ENCODE peak calls at places on chromosomes 1 and 21, in ten cellular contexts. One of them, this sample, is unnamed.
A peak's percentile ranks its signal among the peaks of the same experiment; 100 is the strongest.

GRCh38 chr1:198922638-198923430 is 284.0 kb downstream of the PTPRC start:
- DNase-seq in ovary: no peak
- DNase-seq in CD8-positive, alpha-beta T cell: no peak
- DNase-seq in adrenal gland: no peak
- DNase-seq in GM23338: no peak
- DNase-seq in lower lobe of right lung: no peak
- DNase-seq in IMR-90: no peak
- DNase-seq in HepG2: no peak
- DNase-seq in K562: no peak
- DNase-seq in tibial artery: no peak
- DNase-seq in this sample: no peak

GRCh38 chr1:81998165-81998564 is 197.4 kb downstream of the ADGRL2 start:
- DNase-seq in ovary: no peak
- DNase-seq in CD8-positive, alpha-beta T cell: no peak
- DNase-seq in adrenal gland: peak; percentile 31
- DNase-seq in GM23338: no peak
- DNase-seq in lower lobe of right lung: no peak
- DNase-seq in IMR-90: no peak
- DNase-seq in HepG2: no peak
- DNase-seq in K562: no peak
- DNase-seq in tibial artery: no peak
- DNase-seq in this sample: no peak

GRCh38 chr1:175137369-175137768 is 55.2 kb downstream of the KIAA0040 start:
- DNase-seq in ovary: no peak
- DNase-seq in CD8-positive, alpha-beta T cell: no peak
- DNase-seq in adrenal gland: no peak
- DNase-seq in GM23338: no peak
- DNase-seq in lower lobe of right lung: no peak
- DNase-seq in IMR-90: no peak
- DNase-seq in HepG2: no peak
- DNase-seq in K562: no peak
- DNase-seq in tibial artery: no peak
- DNase-seq in this sample: peak; percentile 7

GRCh38 chr21:43193651-43194302 is 25.0 kb downstream of the CRYAA start:
- DNase-seq in ovary: no peak
- DNase-seq in CD8-positive, alpha-beta T cell: no peak
- DNase-seq in adrenal gland: peak; percentile 34
- DNase-seq in GM23338: no peak
- DNase-seq in lower lobe of right lung: no peak
- DNase-seq in IMR-90: peak; percentile 89
- DNase-seq in HepG2: no peak
- DNase-seq in K562: no peak
- DNase-seq in tibial artery: peak; percentile 56
- DNase-seq in this sample: no peak

GRCh38 chr21:39756285-39756684 is 11.3 kb downstream of the IGSF5 start:
- DNase-seq in ovary: no peak
- DNase-seq in CD8-positive, alpha-beta T cell: no peak
- DNase-seq in adrenal gland: no peak
- DNase-seq in GM23338: no peak
- DNase-seq in lower lobe of right lung: no peak
- DNase-seq in IMR-90: no peak
- DNase-seq in HepG2: no peak
- DNase-seq in K562: no peak
- DNase-seq in tibial artery: no peak
- DNase-seq in this sample: no peak

GRCh38 chr1:178862416-178862815 is 8.5 kb downstream of the ANGPTL1 start:
- DNase-seq in ovary: no peak
- DNase-seq in CD8-positive, alpha-beta T cell: no peak
- DNase-seq in adrenal gland: no peak
- DNase-seq in GM23338: no peak
- DNase-seq in lower lobe of right lung: no peak
- DNase-seq in IMR-90: no peak
- DNase-seq in HepG2: no peak
- DNase-seq in K562: no peak
- DNase-seq in tibial artery: no peak
- DNase-seq in this sample: no peak

GRCh38 chr1:111948209-111949131 is 41.0 kb downstream of the KCND3 start:
- DNase-seq in ovary: no peak
- DNase-seq in CD8-positive, alpha-beta T cell: no peak
- DNase-seq in adrenal gland: peak; percentile 23
- DNase-seq in GM23338: no peak
- DNase-seq in lower lobe of right lung: no peak
- DNase-seq in IMR-90: no peak
- DNase-seq in HepG2: no peak
- DNase-seq in K562: no peak
- DNase-seq in tibial artery: no peak
- DNase-seq in this sample: no peak

GRCh38 chr1:28062806-28063205 is 25.6 kb downstream of the EYA3 start:
- DNase-seq in ovary: no peak
- DNase-seq in CD8-positive, alpha-beta T cell: no peak
- DNase-seq in adrenal gland: peak; percentile 39
- DNase-seq in GM23338: no peak
- DNase-seq in lower lobe of right lung: no peak
- DNase-seq in IMR-90: no peak
- DNase-seq in HepG2: no peak
- DNase-seq in K562: no peak
- DNase-seq in tibial artery: no peak
- DNase-seq in this sample: no peak

DNA sequence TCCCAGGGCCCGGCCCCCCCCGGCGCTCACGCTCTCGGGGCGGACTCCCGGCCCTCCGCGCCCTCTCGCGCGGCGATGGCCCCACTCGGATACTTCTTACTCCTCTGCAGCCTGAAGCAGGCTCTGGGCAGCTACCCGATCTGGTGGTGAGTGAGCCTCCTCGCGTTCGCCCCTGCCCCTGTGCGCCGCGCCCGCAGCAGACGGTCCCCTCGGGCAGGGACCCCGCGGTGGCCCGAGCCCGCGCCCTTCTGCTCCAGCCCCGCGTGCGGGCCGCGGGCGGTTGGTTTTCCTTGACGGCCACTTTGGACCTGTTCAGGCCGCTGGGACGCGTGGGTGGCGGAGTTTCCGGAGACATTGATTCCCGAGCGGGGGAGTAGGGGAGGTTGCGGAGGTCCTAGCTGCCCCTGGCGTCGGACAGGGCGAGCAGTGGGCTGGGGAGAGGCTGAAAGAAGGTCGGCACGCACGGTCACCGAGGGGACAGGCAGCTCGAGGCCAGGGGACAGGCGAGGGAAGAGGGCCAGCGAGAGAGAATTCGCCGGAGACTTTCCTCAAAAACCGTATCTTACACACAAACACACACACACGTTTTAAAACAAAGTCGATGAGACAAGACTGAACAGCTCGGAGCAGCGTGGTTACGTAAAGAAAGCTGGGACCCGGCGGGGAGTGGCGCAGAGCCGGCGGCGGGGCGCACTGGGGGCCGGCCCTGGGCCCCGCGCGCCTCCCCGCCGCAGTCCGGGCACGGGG is 429 bp downstream of the WNT3A start:
- DNase-seq in ovary: no peak
- DNase-seq in CD8-positive, alpha-beta T cell: no peak
- DNase-seq in adrenal gland: no peak
- DNase-seq in GM23338: peak; percentile 37
- DNase-seq in lower lobe of right lung: no peak
- DNase-seq in IMR-90: no peak
- DNase-seq in HepG2: no peak
- DNase-seq in K562: peak; percentile 12
- DNase-seq in tibial artery: peak; percentile 53
- DNase-seq in this sample: peak; percentile 12
- H3K27me3 ChIP-seq in ovary: no peaks in the 10 kb centered on the region
- H3K27me3 ChIP-seq in CD8-positive, alpha-beta T cell: peaks cover 13% of the 10 kb centered on the region
- H3K27me3 ChIP-seq in adrenal gland: peaks cover 50% of the 10 kb centered on the region
- H3K27me3 ChIP-seq in GM23338: peaks cover 98% of the 10 kb centered on the region
- H3K27me3 ChIP-seq in lower lobe of right lung: peaks cover 66% of the 10 kb centered on the region
- H3K27me3 ChIP-seq in IMR-90: peaks cover 73% of the 10 kb centered on the region
- H3K27me3 ChIP-seq in HepG2: peaks cover 74% of the 10 kb centered on the region
- H3K27me3 ChIP-seq in K562: peaks cover 86% of the 10 kb centered on the region
- H3K27me3 ChIP-seq in tibial artery: peaks cover 74% of the 10 kb centered on the region
- H3K27me3 ChIP-seq in this sample: peaks cover 90% of the 10 kb centered on the region

DNA sequence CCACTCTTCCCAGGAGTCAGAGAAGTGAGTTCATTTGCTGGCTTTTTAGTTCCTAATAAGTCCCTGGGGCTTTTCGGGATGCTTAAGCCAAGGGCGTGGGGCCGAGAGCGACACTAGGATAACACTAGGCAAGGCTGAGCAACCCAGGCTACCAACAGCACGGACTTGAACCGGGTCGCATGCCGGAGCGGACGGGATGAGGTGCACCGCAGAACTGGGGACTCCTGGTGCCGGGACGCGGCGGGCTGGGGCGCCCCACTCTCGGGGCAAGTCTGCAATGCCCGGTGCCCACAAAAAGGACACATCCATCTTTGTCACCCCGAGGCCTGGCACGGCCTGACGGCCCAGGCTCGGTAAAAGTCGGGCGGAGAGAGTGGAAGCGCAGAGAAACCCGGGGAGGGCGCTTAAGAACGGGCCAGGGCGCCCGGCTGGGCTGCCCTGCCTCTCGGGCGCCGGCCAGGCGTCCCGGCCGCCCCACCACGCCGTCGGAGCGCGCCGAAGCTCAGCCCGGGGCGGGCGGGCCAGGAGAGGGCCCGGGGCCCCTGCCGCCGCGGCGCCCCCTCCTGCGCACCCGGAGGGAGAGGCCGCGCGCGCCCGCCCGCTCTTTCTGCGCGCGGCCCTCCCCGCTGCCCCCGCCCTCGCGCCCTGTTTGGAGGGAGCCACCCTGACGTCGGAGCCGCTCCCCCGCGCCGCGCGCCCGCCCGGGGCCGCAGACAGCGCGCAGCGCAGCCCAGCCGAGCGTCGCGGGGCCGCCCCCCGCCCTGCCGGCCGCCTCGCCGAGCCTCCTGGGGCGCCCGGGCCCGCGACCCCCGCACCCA is at the start of gene NBL1:
- DNase-seq in ovary: peak; percentile 88
- DNase-seq in CD8-positive, alpha-beta T cell: peak; percentile 63
- DNase-seq in adrenal gland: no peak
- DNase-seq in GM23338: peak; percentile 65
- DNase-seq in lower lobe of right lung: no peak
- DNase-seq in IMR-90: peak; percentile 54
- DNase-seq in HepG2: no peak
- DNase-seq in K562: peak; percentile 92
- DNase-seq in tibial artery: peak; percentile 89
- DNase-seq in this sample: peak; percentile 55
- H3K27me3 ChIP-seq in ovary: no peaks in the 10 kb centered on the region
- H3K27me3 ChIP-seq in CD8-positive, alpha-beta T cell: no peaks in the 10 kb centered on the region
- H3K27me3 ChIP-seq in adrenal gland: no peaks in the 10 kb centered on the region
- H3K27me3 ChIP-seq in GM23338: peaks cover 46% of the 10 kb centered on the region
- H3K27me3 ChIP-seq in lower lobe of right lung: peaks cover 32% of the 10 kb centered on the region
- H3K27me3 ChIP-seq in IMR-90: no peaks in the 10 kb centered on the region
- H3K27me3 ChIP-seq in HepG2: peaks cover 21% of the 10 kb centered on the region
- H3K27me3 ChIP-seq in K562: peaks cover 39% of the 10 kb centered on the region
- H3K27me3 ChIP-seq in tibial artery: no peaks in the 10 kb centered on the region
- H3K27me3 ChIP-seq in this sample: peaks cover 71% of the 10 kb centered on the region

GRCh38 chr21:37525810-37526209 is 159.2 kb downstream of the DYRK1A start:
- DNase-seq in ovary: no peak
- DNase-seq in CD8-positive, alpha-beta T cell: no peak
- DNase-seq in adrenal gland: no peak
- DNase-seq in GM23338: no peak
- DNase-seq in lower lobe of right lung: no peak
- DNase-seq in IMR-90: peak; percentile 55
- DNase-seq in HepG2: no peak
- DNase-seq in K562: no peak
- DNase-seq in tibial artery: no peak
- DNase-seq in this sample: no peak

GRCh38 chr21:37527103-37527502 is 160.5 kb downstream of the DYRK1A start:
- DNase-seq in ovary: no peak
- DNase-seq in CD8-positive, alpha-beta T cell: no peak
- DNase-seq in adrenal gland: no peak
- DNase-seq in GM23338: no peak
- DNase-seq in lower lobe of right lung: no peak
- DNase-seq in IMR-90: no peak
- DNase-seq in HepG2: no peak
- DNase-seq in K562: no peak
- DNase-seq in tibial artery: no peak
- DNase-seq in this sample: no peak

GRCh38 chr21:37528150-37528937 is 161.8 kb downstream of the DYRK1A start:
- DNase-seq in ovary: no peak
- DNase-seq in CD8-positive, alpha-beta T cell: no peak
- DNase-seq in adrenal gland: no peak
- DNase-seq in GM23338: peak; percentile 60
- DNase-seq in lower lobe of right lung: no peak
- DNase-seq in IMR-90: no peak
- DNase-seq in HepG2: no peak
- DNase-seq in K562: peak; percentile 45
- DNase-seq in tibial artery: no peak
- DNase-seq in this sample: no peak

GRCh38 chr21:37529649-37530048 is 163.1 kb downstream of the DYRK1A start:
- DNase-seq in ovary: no peak
- DNase-seq in CD8-positive, alpha-beta T cell: no peak
- DNase-seq in adrenal gland: no peak
- DNase-seq in GM23338: no peak
- DNase-seq in lower lobe of right lung: no peak
- DNase-seq in IMR-90: no peak
- DNase-seq in HepG2: no peak
- DNase-seq in K562: no peak
- DNase-seq in tibial artery: no peak
- DNase-seq in this sample: no peak

DNA sequence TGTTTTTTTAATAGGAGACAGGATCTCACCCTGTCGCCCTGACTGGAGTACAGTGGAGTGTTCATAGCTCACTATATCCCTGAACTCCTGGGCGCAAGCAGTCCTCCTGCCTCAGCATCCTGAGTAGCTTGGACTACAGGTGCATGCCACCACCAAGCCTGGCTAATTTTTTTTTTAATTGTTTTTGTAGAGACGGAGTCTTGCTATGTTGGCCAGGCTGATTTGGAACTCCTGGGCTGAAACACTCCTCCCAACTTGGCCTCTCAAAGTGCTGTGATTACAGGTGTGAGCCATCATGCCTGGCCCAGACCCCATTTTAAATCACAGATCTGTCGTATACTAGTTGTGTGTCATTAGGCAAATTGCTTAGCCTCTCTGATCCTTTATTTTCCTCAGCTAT is 161.1 kb downstream of the DYRK1A start:
- DNase-seq in ovary: no peak
- DNase-seq in CD8-positive, alpha-beta T cell: no peak
- DNase-seq in adrenal gland: no peak
- DNase-seq in GM23338: no peak
- DNase-seq in lower lobe of right lung: no peak
- DNase-seq in IMR-90: no peak
- DNase-seq in HepG2: no peak
- DNase-seq in K562: no peak
- DNase-seq in tibial artery: no peak
- DNase-seq in this sample: no peak
- H3K27me3 ChIP-seq in ovary: no peaks in the 10 kb centered on the region
- H3K27me3 ChIP-seq in CD8-positive, alpha-beta T cell: no peaks in the 10 kb centered on the region
- H3K27me3 ChIP-seq in adrenal gland: no peaks in the 10 kb centered on the region
- H3K27me3 ChIP-seq in GM23338: no peaks in the 10 kb centered on the region
- H3K27me3 ChIP-seq in lower lobe of right lung: peaks cover 5% of the 10 kb centered on the region
- H3K27me3 ChIP-seq in IMR-90: peaks cover 8% of the 10 kb centered on the region
- H3K27me3 ChIP-seq in HepG2: peaks cover 8% of the 10 kb centered on the region
- H3K27me3 ChIP-seq in K562: no peaks in the 10 kb centered on the region
- H3K27me3 ChIP-seq in tibial artery: no peaks in the 10 kb centered on the region
- H3K27me3 ChIP-seq in this sample: no peaks in the 10 kb centered on the region

GRCh38 chr1:116031299-116031698 is 55.0 kb downstream of the SLC22A15 start:
- DNase-seq in ovary: no peak
- DNase-seq in CD8-positive, alpha-beta T cell: no peak
- DNase-seq in adrenal gland: no peak
- DNase-seq in GM23338: no peak
- DNase-seq in lower lobe of right lung: no peak
- DNase-seq in IMR-90: no peak
- DNase-seq in HepG2: no peak
- DNase-seq in K562: no peak
- DNase-seq in tibial artery: no peak
- DNase-seq in this sample: no peak

GRCh38 chr1:116033322-116033721 is 57.0 kb downstream of the SLC22A15 start:
- DNase-seq in ovary: no peak
- DNase-seq in CD8-positive, alpha-beta T cell: no peak
- DNase-seq in adrenal gland: no peak
- DNase-seq in GM23338: no peak
- DNase-seq in lower lobe of right lung: no peak
- DNase-seq in IMR-90: no peak
- DNase-seq in HepG2: no peak
- DNase-seq in K562: no peak
- DNase-seq in tibial artery: no peak
- DNase-seq in this sample: no peak

GRCh38 chr1:116038679-116039078 is 62.4 kb downstream of the SLC22A15 start:
- DNase-seq in ovary: no peak
- DNase-seq in CD8-positive, alpha-beta T cell: no peak
- DNase-seq in adrenal gland: no peak
- DNase-seq in GM23338: no peak
- DNase-seq in lower lobe of right lung: no peak
- DNase-seq in IMR-90: no peak
- DNase-seq in HepG2: no peak
- DNase-seq in K562: no peak
- DNase-seq in tibial artery: no peak
- DNase-seq in this sample: no peak

GRCh38 chr1:116036255-116036654 is 59.9 kb downstream of the SLC22A15 start:
- DNase-seq in ovary: no peak
- DNase-seq in CD8-positive, alpha-beta T cell: no peak
- DNase-seq in adrenal gland: no peak
- DNase-seq in GM23338: peak; percentile 78
- DNase-seq in lower lobe of right lung: no peak
- DNase-seq in IMR-90: no peak
- DNase-seq in HepG2: no peak
- DNase-seq in K562: no peak
- DNase-seq in tibial artery: no peak
- DNase-seq in this sample: no peak
- H3K27me3 ChIP-seq in ovary: no peaks in the 10 kb centered on the region
- H3K27me3 ChIP-seq in CD8-positive, alpha-beta T cell: no peaks in the 10 kb centered on the region
- H3K27me3 ChIP-seq in adrenal gland: no peaks in the 10 kb centered on the region
- H3K27me3 ChIP-seq in GM23338: no peaks in the 10 kb centered on the region
- H3K27me3 ChIP-seq in lower lobe of right lung: no peaks in the 10 kb centered on the region
- H3K27me3 ChIP-seq in IMR-90: no peaks in the 10 kb centered on the region
- H3K27me3 ChIP-seq in HepG2: no peaks in the 10 kb centered on the region
- H3K27me3 ChIP-seq in K562: no peaks in the 10 kb centered on the region
- H3K27me3 ChIP-seq in tibial artery: no peaks in the 10 kb centered on the region
- H3K27me3 ChIP-seq in this sample: no peaks in the 10 kb centered on the region